ENCODE peak calls at places on chromosomes 11 and 22, in eight cellular contexts. One of them, this sample, is unnamed. For H3K27me3, the result is how much of the 10 kb centered on the place peaks cover.

GRCh38 chr11:61697093-61697492 is 16.9 kb downstream of the DAGLA start:
- DNase-seq in HCT116: no peak
- DNase-seq in CD8-positive, alpha-beta T cell: no peak
- DNase-seq in left lung: no peak
- DNase-seq in uterus: no peak
- DNase-seq in AG04450: no peak
- DNase-seq in spleen: no peak
- DNase-seq in heart right ventricle: peak
- DNase-seq in this sample: peak

GRCh38 chr11:41044747-41045146 is 414.7 kb downstream of the LRRC4C start:
- DNase-seq in HCT116: no peak
- DNase-seq in CD8-positive, alpha-beta T cell: no peak
- DNase-seq in left lung: no peak
- DNase-seq in uterus: no peak
- DNase-seq in AG04450: no peak
- DNase-seq in spleen: no peak
- DNase-seq in heart right ventricle: no peak
- DNase-seq in this sample: no peak

GRCh38 chr11:134949121-134949591 is 537.1 kb upstream of the B3GAT1 start:
- DNase-seq in HCT116: peak
- DNase-seq in CD8-positive, alpha-beta T cell: no peak
- DNase-seq in left lung: no peak
- DNase-seq in uterus: no peak
- DNase-seq in AG04450: no peak
- DNase-seq in spleen: no peak
- DNase-seq in heart right ventricle: no peak
- DNase-seq in this sample: peak

GRCh38 chr11:119056397-119056999 is 507 bp downstream of the HYOU1 start:
- DNase-seq in HCT116: no peak
- DNase-seq in CD8-positive, alpha-beta T cell: peak
- DNase-seq in left lung: peak
- DNase-seq in uterus: no peak
- DNase-seq in AG04450: no peak
- DNase-seq in spleen: no peak
- DNase-seq in heart right ventricle: peak
- DNase-seq in this sample: no peak

GRCh38 chr22:28594784-28595324 is 84.8 kb downstream of the TTC28 start:
- DNase-seq in HCT116: peak
- DNase-seq in CD8-positive, alpha-beta T cell: no peak
- DNase-seq in left lung: no peak
- DNase-seq in uterus: no peak
- DNase-seq in AG04450: peak
- DNase-seq in spleen: no peak
- DNase-seq in heart right ventricle: no peak
- DNase-seq in this sample: peak

GRCh38 chr22:37230673-37231405 is 13.2 kb downstream of the RAC2 start:
- DNase-seq in HCT116: no peak
- DNase-seq in CD8-positive, alpha-beta T cell: no peak
- DNase-seq in left lung: peak
- DNase-seq in uterus: no peak
- DNase-seq in AG04450: no peak
- DNase-seq in spleen: peak
- DNase-seq in heart right ventricle: no peak
- DNase-seq in this sample: no peak

GRCh38 chr11:18617688-18618340 is 16.3 kb downstream of the SPTY2D1 start:
- DNase-seq in HCT116: no peak
- DNase-seq in CD8-positive, alpha-beta T cell: peak
- DNase-seq in left lung: no peak
- DNase-seq in uterus: no peak
- DNase-seq in AG04450: no peak
- DNase-seq in spleen: no peak
- DNase-seq in heart right ventricle: no peak
- DNase-seq in this sample: no peak

GRCh38 chr22:31278643-31279326 is 13.5 kb downstream of the PIK3IP1 start:
- DNase-seq in HCT116: no peak
- DNase-seq in CD8-positive, alpha-beta T cell: peak
- DNase-seq in left lung: no peak
- DNase-seq in uterus: no peak
- DNase-seq in AG04450: no peak
- DNase-seq in spleen: no peak
- DNase-seq in heart right ventricle: no peak
- DNase-seq in this sample: no peak

GRCh38 chr11:87966744-87967143 is 208.5 kb downstream of the RAB38 start:
- DNase-seq in HCT116: no peak
- DNase-seq in CD8-positive, alpha-beta T cell: no peak
- DNase-seq in left lung: no peak
- DNase-seq in uterus: no peak
- DNase-seq in AG04450: no peak
- DNase-seq in spleen: no peak
- DNase-seq in heart right ventricle: no peak
- DNase-seq in this sample: no peak

GRCh38 chr11:95556342-95557151 is 233.0 kb downstream of the FAM76B start:
- DNase-seq in HCT116: no peak
- DNase-seq in CD8-positive, alpha-beta T cell: no peak
- DNase-seq in left lung: no peak
- DNase-seq in uterus: no peak
- DNase-seq in AG04450: peak
- DNase-seq in spleen: no peak
- DNase-seq in heart right ventricle: no peak
- DNase-seq in this sample: no peak

GRCh38 chr22:49503896-49504521 is 323.7 kb downstream of the BRD1 start:
- DNase-seq in HCT116: no peak
- DNase-seq in CD8-positive, alpha-beta T cell: no peak
- DNase-seq in left lung: no peak
- DNase-seq in uterus: no peak
- DNase-seq in AG04450: no peak
- DNase-seq in spleen: no peak
- DNase-seq in heart right ventricle: no peak
- DNase-seq in this sample: no peak

GRCh38 chr22:42475122-42475521 is 42.9 kb upstream of the NFAM1 start:
- DNase-seq in HCT116: no peak
- DNase-seq in CD8-positive, alpha-beta T cell: no peak
- DNase-seq in left lung: no peak
- DNase-seq in uterus: no peak
- DNase-seq in AG04450: no peak
- DNase-seq in spleen: no peak
- DNase-seq in heart right ventricle: no peak
- DNase-seq in this sample: no peak

GRCh38 chr11:80958966-80959365 is 1518.1 kb upstream of the TENM4 start:
- DNase-seq in HCT116: no peak
- DNase-seq in CD8-positive, alpha-beta T cell: no peak
- DNase-seq in left lung: no peak
- DNase-seq in uterus: no peak
- DNase-seq in AG04450: no peak
- DNase-seq in spleen: no peak
- DNase-seq in heart right ventricle: no peak
- DNase-seq in this sample: no peak

GRCh38 chr22:35152316-35152715 is 86.4 kb downstream of the ISX start:
- DNase-seq in HCT116: no peak
- DNase-seq in CD8-positive, alpha-beta T cell: no peak
- DNase-seq in left lung: no peak
- DNase-seq in uterus: no peak
- DNase-seq in AG04450: no peak
- DNase-seq in spleen: peak
- DNase-seq in heart right ventricle: no peak
- DNase-seq in this sample: no peak

GRCh38 chr22:35160268-35160667 is 94.3 kb downstream of the ISX start:
- DNase-seq in HCT116: no peak
- DNase-seq in CD8-positive, alpha-beta T cell: no peak
- DNase-seq in left lung: no peak
- DNase-seq in uterus: no peak
- DNase-seq in AG04450: no peak
- DNase-seq in spleen: no peak
- DNase-seq in heart right ventricle: no peak
- DNase-seq in this sample: no peak

GRCh38 chr22:35156945-35157344 is 91.0 kb downstream of the ISX start:
- DNase-seq in HCT116: no peak
- DNase-seq in CD8-positive, alpha-beta T cell: no peak
- DNase-seq in left lung: no peak
- DNase-seq in uterus: no peak
- DNase-seq in AG04450: no peak
- DNase-seq in spleen: no peak
- DNase-seq in heart right ventricle: no peak
- DNase-seq in this sample: no peak

GRCh38 chr22:35154937-35155387 is 89.0 kb downstream of the ISX start:
- DNase-seq in HCT116: peak
- DNase-seq in CD8-positive, alpha-beta T cell: no peak
- DNase-seq in left lung: no peak
- DNase-seq in uterus: peak
- DNase-seq in AG04450: peak
- DNase-seq in spleen: peak
- DNase-seq in heart right ventricle: peak
- DNase-seq in this sample: peak

GRCh38 chr22:35155403-35156025 is 89.6 kb downstream of the ISX start:
- DNase-seq in HCT116: no peak
- DNase-seq in CD8-positive, alpha-beta T cell: no peak
- DNase-seq in left lung: no peak
- DNase-seq in uterus: no peak
- DNase-seq in AG04450: no peak
- DNase-seq in spleen: no peak
- DNase-seq in heart right ventricle: no peak
- DNase-seq in this sample: no peak
- TF ChIP-seq CTCF in HCT116: no peak
- TF ChIP-seq CTCF in CD8-positive, alpha-beta T cell: no peak
- TF ChIP-seq CTCF in left lung: no peak
- TF ChIP-seq CTCF in uterus: no peak
- TF ChIP-seq CTCF in AG04450: no peak
- TF ChIP-seq CTCF in spleen: no peak
- TF ChIP-seq CTCF in heart right ventricle: no peak
- TF ChIP-seq CTCF in this sample: peak

GRCh38 chr11:64534391-64534801 is 56.6 kb upstream of the SLC22A12 start:
- DNase-seq in HCT116: no peak
- DNase-seq in CD8-positive, alpha-beta T cell: no peak
- DNase-seq in left lung: peak
- DNase-seq in uterus: no peak
- DNase-seq in AG04450: no peak
- DNase-seq in spleen: peak
- DNase-seq in heart right ventricle: no peak
- DNase-seq in this sample: no peak

GRCh38 chr11:64533501-64533900 is 57.5 kb upstream of the SLC22A12 start:
- DNase-seq in HCT116: no peak
- DNase-seq in CD8-positive, alpha-beta T cell: no peak
- DNase-seq in left lung: no peak
- DNase-seq in uterus: no peak
- DNase-seq in AG04450: no peak
- DNase-seq in spleen: peak
- DNase-seq in heart right ventricle: no peak
- DNase-seq in this sample: no peak

GRCh38 chr11:64531422-64531821 is 59.6 kb upstream of the SLC22A12 start:
- DNase-seq in HCT116: no peak
- DNase-seq in CD8-positive, alpha-beta T cell: no peak
- DNase-seq in left lung: no peak
- DNase-seq in uterus: no peak
- DNase-seq in AG04450: no peak
- DNase-seq in spleen: no peak
- DNase-seq in heart right ventricle: no peak
- DNase-seq in this sample: no peak

GRCh38 chr11:64529559-64530520 is 61.2 kb upstream of the SLC22A12 start:
- DNase-seq in HCT116: no peak
- DNase-seq in CD8-positive, alpha-beta T cell: no peak
- DNase-seq in left lung: peak
- DNase-seq in uterus: no peak
- DNase-seq in AG04450: no peak
- DNase-seq in spleen: peak
- DNase-seq in heart right ventricle: no peak
- DNase-seq in this sample: no peak

DNA sequence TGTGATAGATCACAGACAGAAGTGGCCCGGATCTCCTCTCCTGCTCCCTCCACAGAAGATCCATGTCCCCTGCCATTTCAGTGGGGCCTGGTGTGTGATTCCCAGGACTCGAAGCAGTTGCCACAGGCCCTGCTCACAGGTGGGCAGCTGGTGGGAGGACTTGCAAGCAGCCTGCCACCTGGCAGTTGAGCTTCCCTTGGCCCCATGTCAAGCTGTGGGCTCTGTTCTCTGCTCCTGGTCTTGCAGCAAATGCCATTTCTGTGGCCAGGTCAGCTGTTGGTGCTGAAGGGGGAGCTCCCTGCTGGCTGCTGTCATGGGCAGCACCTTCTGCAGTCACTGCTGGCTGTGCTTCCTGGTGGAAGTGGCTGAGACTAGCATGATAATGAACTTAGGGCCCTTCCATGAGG is 59.1 kb upstream of the SLC22A12 start:
- DNase-seq in HCT116: no peak
- DNase-seq in CD8-positive, alpha-beta T cell: no peak
- DNase-seq in left lung: peak
- DNase-seq in uterus: no peak
- DNase-seq in AG04450: no peak
- DNase-seq in spleen: peak
- DNase-seq in heart right ventricle: no peak
- DNase-seq in this sample: no peak
- H3K27me3 ChIP-seq in HCT116: under half
- H3K27me3 ChIP-seq in CD8-positive, alpha-beta T cell: under half
- H3K27me3 ChIP-seq in left lung: under half
- H3K27me3 ChIP-seq in uterus: under half
- H3K27me3 ChIP-seq in AG04450: under half
- H3K27me3 ChIP-seq in spleen: under half
- H3K27me3 ChIP-seq in heart right ventricle: under half
- H3K27me3 ChIP-seq in this sample: under half

GRCh38 chr11:37107415-37107814 is 509.4 kb upstream of the RAG2 start:
- DNase-seq in HCT116: no peak
- DNase-seq in CD8-positive, alpha-beta T cell: no peak
- DNase-seq in left lung: no peak
- DNase-seq in uterus: no peak
- DNase-seq in AG04450: no peak
- DNase-seq in spleen: no peak
- DNase-seq in heart right ventricle: no peak
- DNase-seq in this sample: no peak
- TF ChIP-seq CTCF in HCT116: no peak
- TF ChIP-seq CTCF in CD8-positive, alpha-beta T cell: no peak
- TF ChIP-seq CTCF in left lung: no peak
- TF ChIP-seq CTCF in uterus: no peak
- TF ChIP-seq CTCF in AG04450: peak
- TF ChIP-seq CTCF in spleen: no peak
- TF ChIP-seq CTCF in heart right ventricle: no peak
- TF ChIP-seq CTCF in this sample: no peak

GRCh38 chr11:34162507-34162848 is 57.0 kb downstream of the NAT10 start:
- DNase-seq in HCT116: no peak
- DNase-seq in CD8-positive, alpha-beta T cell: no peak
- DNase-seq in left lung: no peak
- DNase-seq in uterus: no peak
- DNase-seq in AG04450: no peak
- DNase-seq in spleen: no peak
- DNase-seq in heart right ventricle: no peak
- DNase-seq in this sample: no peak

GRCh38 chr11:34166806-34167740 is 61.6 kb downstream of the NAT10 start:
- DNase-seq in HCT116: no peak
- DNase-seq in CD8-positive, alpha-beta T cell: no peak
- DNase-seq in left lung: no peak
- DNase-seq in uterus: no peak
- DNase-seq in AG04450: no peak
- DNase-seq in spleen: no peak
- DNase-seq in heart right ventricle: no peak
- DNase-seq in this sample: no peak

GRCh38 chr11:34165786-34166557 is 60.5 kb downstream of the NAT10 start:
- DNase-seq in HCT116: no peak
- DNase-seq in CD8-positive, alpha-beta T cell: no peak
- DNase-seq in left lung: no peak
- DNase-seq in uterus: no peak
- DNase-seq in AG04450: no peak
- DNase-seq in spleen: no peak
- DNase-seq in heart right ventricle: no peak
- DNase-seq in this sample: no peak

GRCh38 chr11:34162856-34163255 is 57.4 kb downstream of the NAT10 start:
- DNase-seq in HCT116: no peak
- DNase-seq in CD8-positive, alpha-beta T cell: no peak
- DNase-seq in left lung: no peak
- DNase-seq in uterus: no peak
- DNase-seq in AG04450: no peak
- DNase-seq in spleen: no peak
- DNase-seq in heart right ventricle: no peak
- DNase-seq in this sample: no peak

GRCh38 chr11:34165121-34165520 is 59.7 kb downstream of the NAT10 start:
- DNase-seq in HCT116: no peak
- DNase-seq in CD8-positive, alpha-beta T cell: no peak
- DNase-seq in left lung: no peak
- DNase-seq in uterus: no peak
- DNase-seq in AG04450: no peak
- DNase-seq in spleen: no peak
- DNase-seq in heart right ventricle: no peak
- DNase-seq in this sample: no peak
- H3K27me3 ChIP-seq in HCT116: under half
- H3K27me3 ChIP-seq in CD8-positive, alpha-beta T cell: under half
- H3K27me3 ChIP-seq in left lung: under half
- H3K27me3 ChIP-seq in uterus: under half
- H3K27me3 ChIP-seq in AG04450: under half
- H3K27me3 ChIP-seq in spleen: under half
- H3K27me3 ChIP-seq in heart right ventricle: under half
- H3K27me3 ChIP-seq in this sample: under half

This sample was measured in kidney epithelial cell.